ENCODE peak calls at places on chromosomes 13 and 19, in five cellular contexts. W is CD4-positive, alpha-beta memory T cell; C is fibroblast of lung; P is tibial nerve; U is iPS DF 6.9. V is an unnamed sample.

GRCh38 chr13:93709511-93710244 is 483.1 kb downstream of the GPC6 start:
- DNase-seq in W (no peak), P (no peak), C (peak), U (no peak), V (no peak)

GRCh38 chr13:109204657-109205056 is 575.2 kb downstream of the MYO16 start:
- DNase-seq in P (no peak), W (no peak), C (no peak), U (no peak), V (no peak)

GRCh38 chr19:27891411-27891810 is 1321.5 kb downstream of the UQCRFS1 start:
- DNase-seq in U (no peak), C (no peak), W (no peak), P (no peak), V (no peak)

GRCh38 chr13:114099918-114100445 is 32.4 kb downstream of the RASA3 start:
- DNase-seq in P (no peak), W (peak), C (peak), U (no peak), V (no peak)

GRCh38 chr13:91045351-91046034 is 302.0 kb upstream of the MIR17HG start:
- DNase-seq in P (no peak), C (peak), U (no peak), W (no peak), V (no peak)

GRCh38 chr13:104586010-104586746 is 1520.0 kb upstream of the SLC10A2 start:
- DNase-seq in U (no peak), P (no peak), W (no peak), C (peak), V (no peak)

GRCh38 chr19:38229585-38230073 is 5.6 kb upstream of the DPF1 start:
- DNase-seq in W (peak), U (no peak), C (peak), P (no peak), V (peak)

GRCh38 chr13:111210082-111210481 is 95.0 kb downstream of the ARHGEF7 start:
- DNase-seq in U (no peak), W (no peak), C (no peak), P (no peak), V (no peak)

GRCh38 chr19:32387701-32388392 is 17.7 kb upstream of the DPY19L3 start:
- DNase-seq in U (no peak), P (no peak), W (no peak), C (peak), V (peak)

GRCh38 chr19:46482645-46483044 is 11.3 kb upstream of the PNMA8A start:
- DNase-seq in C (peak), W (no peak), P (no peak), U (no peak), V (no peak)

GRCh38 chr19:47473336-47473735 is 1.6 kb upstream of the SLC8A2 start:
- DNase-seq in C (no peak), W (no peak), P (no peak), U (no peak), V (no peak)

GRCh38 chr19:23475477-23475876 is 80.2 kb upstream of the ZNF91 start:
- DNase-seq in P (no peak), U (no peak), C (no peak), W (no peak), V (no peak)

GRCh38 chr13:68056816-68057710 is 826.9 kb upstream of the PCDH9 start:
- DNase-seq in P (no peak), W (no peak), U (no peak), C (peak), V (no peak)

GRCh38 chr19:17553256-17553655 is 2.2 kb upstream of the COLGALT1 start:
- DNase-seq in P (peak), C (peak), W (no peak), U (no peak), V (no peak)

GRCh38 chr13:78100481-78100880 is 181.8 kb upstream of the EDNRB start:
- DNase-seq in W (no peak), P (no peak), U (no peak), C (no peak), V (no peak)

GRCh38 chr19:17409990-17410389 is 4.6 kb upstream of the BST2 start:
- DNase-seq in U (no peak), W (no peak), C (no peak), P (no peak), V (no peak)

GRCh38 chr19:50912727-50913716 is 1.8 kb upstream of the KLK4 start:
- DNase-seq in P (no peak), W (no peak), U (no peak), C (no peak), V (no peak)

GRCh38 chr19:33628921-33629825 is 7.4 kb downstream of the CHST8 start:
- DNase-seq in U (no peak), C (no peak), W (no peak), P (no peak), V (no peak)

GRCh38 chr13:63501702-63502101 is 2086.1 kb upstream of the PCDH20 start:
- DNase-seq in U (no peak), P (no peak), W (no peak), C (peak), V (no peak)

GRCh38 chr13:25727776-25728175 is 324.0 kb downstream of the SHISA2 start:
- DNase-seq in C (no peak), P (no peak), U (no peak), W (no peak), V (no peak)

GRCh38 chr19:35986664-35987570 is 8.1 kb upstream of the SDHAF1 start:
- DNase-seq in C (no peak), U (no peak), P (no peak), W (no peak), V (peak)

DNA sequence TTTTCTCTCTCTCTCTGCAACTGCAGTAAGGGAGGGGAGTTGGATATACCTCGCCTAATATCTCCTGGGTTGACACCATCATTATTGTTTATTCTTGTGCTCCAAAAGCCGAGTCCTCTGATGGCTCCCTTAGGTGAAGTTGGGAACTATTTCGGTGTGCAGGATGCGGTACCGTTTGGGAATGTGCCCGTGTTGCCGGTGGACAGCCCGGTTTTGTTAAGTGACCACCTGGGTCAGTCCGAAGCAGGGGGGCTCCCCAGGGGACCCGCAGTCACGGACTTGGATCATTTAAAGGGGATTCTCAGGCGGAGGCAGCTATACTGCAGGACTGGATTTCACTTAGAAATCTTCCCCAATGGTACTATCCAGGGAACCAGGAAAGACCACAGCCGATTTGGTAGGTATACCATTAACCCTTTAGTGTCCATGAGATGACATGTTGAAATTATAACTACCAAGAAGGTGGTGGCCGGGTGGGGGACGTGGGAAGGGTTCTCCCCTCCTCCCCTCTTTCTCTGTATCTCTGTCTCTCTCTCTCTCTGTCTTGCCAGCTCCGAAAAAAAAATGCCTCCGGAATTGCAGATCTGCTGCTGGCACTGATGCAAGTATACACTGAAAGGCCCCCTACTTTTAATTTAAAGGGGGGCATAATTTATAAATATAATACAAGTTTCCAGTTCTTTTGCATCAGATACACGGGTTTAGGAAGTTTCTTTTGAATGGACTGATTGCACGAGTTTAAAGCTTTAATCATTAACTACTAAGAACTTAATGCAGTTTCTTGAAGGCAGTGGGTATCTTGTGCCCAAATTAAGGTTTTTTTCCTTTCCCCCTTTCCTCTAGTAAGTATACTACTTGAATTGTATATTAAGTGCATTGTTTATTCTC is 1.2 kb downstream of the FGF9 start:
- DNase-seq in U (no peak), P (no peak), W (peak), C (no peak), V (no peak)
- H3K4me3 ChIP-seq in U (no peak), P (no peak), W (peak), C (no peak), V (no peak)

GRCh38 chr19:39680593-39680992 is 23.7 kb upstream of the LGALS14 start:
- DNase-seq in C (no peak), U (no peak), P (no peak), W (no peak), V (no peak)
- H3K27ac ChIP-seq in C (no peak), U (no peak), P (no peak), W (no peak), V (no peak)

DNA sequence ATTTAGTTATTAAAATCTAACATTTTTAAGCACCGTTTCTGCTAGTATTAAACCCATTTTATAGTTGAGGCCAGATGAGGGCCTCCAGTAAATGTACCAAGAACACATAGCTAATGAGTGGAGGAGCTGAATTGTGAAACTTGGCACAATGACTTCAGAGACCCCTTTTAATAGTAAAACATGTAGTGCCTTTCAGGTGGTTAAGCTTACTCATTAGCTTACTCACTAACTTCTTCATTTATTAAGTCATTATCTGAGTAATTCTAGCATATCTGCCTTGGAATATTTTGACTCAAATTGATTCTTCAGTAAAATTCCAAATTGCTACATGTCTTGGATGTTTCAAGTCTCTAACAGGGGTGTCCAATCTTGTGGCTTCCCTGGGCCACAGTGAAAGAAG is 735.2 kb downstream of the LIG4 start:
- DNase-seq in W (no peak), P (no peak), U (no peak), C (peak), V (no peak)
- H3K4me3 ChIP-seq in W (no peak), P (no peak), U (no peak), C (no peak), V (no peak)

DNA sequence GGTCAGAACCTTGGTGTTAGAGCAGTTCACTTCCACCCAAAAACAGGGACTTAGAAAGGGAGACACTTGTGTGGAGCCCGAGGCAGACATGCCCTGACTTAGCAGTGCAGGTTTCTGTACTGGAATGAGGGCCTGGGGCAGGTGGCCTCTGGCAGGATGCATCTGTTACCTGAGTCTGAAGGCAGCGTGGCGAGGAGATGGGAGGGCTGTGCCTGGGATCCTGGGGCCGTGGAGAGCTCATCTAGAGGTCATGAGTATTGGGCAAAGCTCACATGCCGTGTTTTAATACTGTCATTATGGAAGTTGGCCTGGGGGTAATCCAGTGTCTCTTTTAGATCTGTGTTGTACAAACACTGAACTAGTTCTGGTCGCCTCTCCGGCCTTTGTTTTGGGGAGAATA is 21.4 kb downstream of the KDM4B start:
- DNase-seq in W (no peak), U (no peak), C (no peak), P (no peak), V (no peak)
- H3K27ac ChIP-seq in W (no peak), U (no peak), C (no peak), P (no peak), V (no peak)

DNA sequence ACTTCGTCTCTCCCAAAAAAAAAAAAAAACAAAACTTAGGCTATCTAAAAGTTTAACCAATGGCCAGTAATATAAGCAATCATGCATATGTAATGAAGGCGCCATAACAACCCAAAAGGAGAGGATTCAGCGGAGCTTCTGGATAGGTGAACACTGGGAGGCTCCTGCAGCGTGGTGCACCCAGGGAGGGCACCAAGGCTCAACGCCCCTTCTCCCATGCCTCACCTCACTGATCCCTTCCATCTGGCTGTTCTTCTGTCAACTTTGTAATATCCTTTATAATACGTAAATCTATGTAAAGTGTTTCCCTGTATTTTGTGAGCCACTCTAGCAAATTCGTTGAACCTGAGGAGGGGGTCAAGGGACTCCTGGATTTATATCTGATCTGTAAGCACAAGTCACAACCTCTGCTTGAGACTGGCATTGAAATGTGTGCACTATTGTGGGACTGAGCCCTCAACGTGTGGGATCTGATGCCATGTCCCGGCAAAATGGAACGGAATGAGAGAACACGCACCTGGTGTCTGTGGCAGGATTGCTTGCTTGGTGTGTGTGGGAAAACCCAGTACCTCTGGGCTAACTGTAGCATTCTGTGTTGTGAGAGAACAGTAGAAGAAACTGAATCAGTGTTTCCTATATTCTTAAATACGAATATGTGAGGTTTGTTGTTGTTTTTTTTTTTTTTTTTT is 520 bp upstream of the ZNF665 start:
- DNase-seq in U (no peak), P (no peak), C (no peak), W (no peak), V (no peak)
- H3K4me3 ChIP-seq in U (no peak), P (no peak), C (peak), W (peak), V (no peak)

GRCh38 chr13:46389985-46390384 is 2.9 kb upstream of the RUBCNL start:
- DNase-seq in U (no peak), P (no peak), C (no peak), W (peak), V (no peak)
- H3K27ac ChIP-seq in U (no peak), P (peak), C (no peak), W (no peak), V (no peak)

GRCh38 chr19:2253106-2254051 is 2.8 kb downstream of the JSRP1 start:
- DNase-seq in P (no peak), U (no peak), W (peak), C (no peak), V (no peak)
- H3K4me3 ChIP-seq in P (no peak), U (peak), W (peak), C (no peak), V (no peak)

GRCh38 chr13:98984983-98985382 is 7.1 kb upstream of the DOCK9 start:
- DNase-seq in P (no peak), C (no peak), W (no peak), U (no peak), V (no peak)
- H3K27ac ChIP-seq in P (no peak), C (no peak), W (no peak), U (no peak), V (no peak)

GRCh38 chr13:74062933-74063332 is 71.3 kb downstream of the KLF12 start:
- DNase-seq in W (no peak), P (peak), U (no peak), C (peak), V (peak)
- H3K4me3 ChIP-seq in W (peak), P (no peak), U (no peak), C (peak), V (peak)

DNA sequence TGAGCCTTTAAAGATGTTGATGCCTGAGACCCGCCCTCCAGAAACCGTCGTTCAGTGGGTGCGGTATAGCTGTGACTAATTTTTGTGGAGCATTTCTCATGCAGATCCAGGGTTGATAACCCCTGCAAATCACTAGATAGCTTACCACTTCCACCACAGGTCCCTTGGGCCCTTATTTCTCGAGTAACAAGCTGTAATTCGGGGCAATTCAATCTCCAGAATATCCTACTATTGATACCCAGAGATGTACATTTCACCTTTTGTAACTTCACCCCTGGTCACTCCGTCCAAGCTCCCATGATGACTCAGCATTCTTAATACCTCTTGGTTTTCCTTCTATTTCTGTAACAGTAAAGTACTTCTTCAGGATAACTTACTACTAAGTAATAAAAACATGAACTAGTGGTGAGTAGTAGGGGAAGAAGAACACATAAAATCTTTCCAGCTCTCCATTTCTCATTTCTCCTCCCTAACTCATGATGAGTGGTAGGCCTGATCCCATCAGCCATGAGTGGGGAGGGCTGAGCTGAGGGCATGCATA is 71.9 kb upstream of the UBL3 start:
- DNase-seq in U (no peak), C (peak), W (no peak), P (no peak), V (no peak)
- H3K27ac ChIP-seq in U (no peak), C (no peak), W (no peak), P (peak), V (no peak)

V was measured in aorta.